ENCODE peak calls at places on chromosomes 2 and 18, in eight cellular contexts. V, P, R, Y, N, W, I and C are unnamed samples.

GRCh38 chr18:1090758-1091157 is 186.1 kb downstream of the ADCYAP1 start:
- DNase-seq in V (no peak), P (no peak), R (no peak), Y (no peak), N (no peak), W (no peak), I (no peak), C (no peak)

GRCh38 chr2:216006164-216006663 is 7.1 kb downstream of the MREG start:
- DNase-seq in V (no peak), P (peak; percentile 95), R (peak; percentile 17), Y (peak; percentile 73), N (no peak), W (peak; percentile 40), I (no peak), C (no peak)

GRCh38 chr2:20430461-20431302 is 16.2 kb upstream of the RHOB start:
- DNase-seq in V (no peak), P (no peak), R (no peak), Y (peak; percentile 59), N (no peak), W (no peak), I (no peak), C (no peak)

GRCh38 chr2:79369127-79369526 is 143.7 kb upstream of the CTNNA2 start:
- DNase-seq in V (peak; percentile 51), P (no peak), R (no peak), Y (no peak), N (no peak), W (no peak), I (no peak), C (no peak)

GRCh38 chr2:102253140-102253752 is 58.1 kb upstream of the IL1RL1 start:
- DNase-seq in V (no peak), P (no peak), R (no peak), Y (peak; percentile 48), N (no peak), W (no peak), I (no peak), C (no peak)

GRCh38 chr2:119028327-119029174 is 86.6 kb downstream of the MARCO start:
- DNase-seq in V (no peak), P (peak; percentile 30), R (no peak), Y (peak; percentile 28), N (no peak), W (peak; percentile 5), I (no peak), C (no peak)

GRCh38 chr2:61710711-61711110 is 143.1 kb downstream of the FAM161A start:
- DNase-seq in V (no peak), P (no peak), R (no peak), Y (no peak), N (no peak), W (no peak), I (no peak), C (no peak)

GRCh38 chr2:86039178-86039962 is 66.3 kb downstream of the POLR1A start:
- DNase-seq in V (no peak), P (no peak), R (no peak), Y (peak; percentile 22), N (no peak), W (peak; percentile 14), I (no peak), C (no peak)

GRCh38 chr2:148867079-148867769 is 7.8 kb upstream of the KIF5C start:
- DNase-seq in V (no peak), P (no peak), R (no peak), Y (no peak), N (no peak), W (no peak), I (no peak), C (no peak)

GRCh38 chr2:9763356-9764152 is 79.7 kb upstream of the TAF1B start:
- DNase-seq in V (no peak), P (peak; percentile 90), R (no peak), Y (peak; percentile 68), N (no peak), W (no peak), I (no peak), C (no peak)

GRCh38 chr18:55406374-55407045 is 181.5 kb downstream of the TCF4 start:
- DNase-seq in V (no peak), P (peak; percentile 84), R (no peak), Y (no peak), N (no peak), W (no peak), I (peak; percentile 48), C (no peak)

GRCh38 chr2:127423880-127424279 is 5.7 kb downstream of the PROC start:
- DNase-seq in V (no peak), P (no peak), R (no peak), Y (no peak), N (no peak), W (no peak), I (no peak), C (no peak)

GRCh38 chr2:142502402-142502801 is 371.6 kb upstream of the LRP1B start:
- DNase-seq in V (no peak), P (no peak), R (no peak), Y (no peak), N (no peak), W (no peak), I (no peak), C (no peak)

GRCh38 chr2:241853651-241854341 is 4.9 kb downstream of the PDCD1 start:
- DNase-seq in V (no peak), P (no peak), R (no peak), Y (peak; percentile 37), N (no peak), W (no peak), I (no peak), C (no peak)

GRCh38 chr2:210099940-210100339 is 71.3 kb downstream of the KANSL1L start:
- DNase-seq in V (no peak), P (no peak), R (no peak), Y (no peak), N (no peak), W (no peak), I (no peak), C (no peak)

GRCh38 chr2:64858541-64859031 is 130.6 kb upstream of the SLC1A4 start:
- DNase-seq in V (peak; percentile 28), P (no peak), R (no peak), Y (no peak), N (no peak), W (no peak), I (no peak), C (no peak)

GRCh38 chr2:235940330-235940729 is 227.9 kb downstream of the GBX2 start:
- DNase-seq in V (no peak), P (peak; percentile 56), R (no peak), Y (no peak), N (no peak), W (no peak), I (peak; percentile 13), C (no peak)

GRCh38 chr2:201971516-201972228 is 62.0 kb upstream of the FZD7 start:
- DNase-seq in V (no peak), P (no peak), R (no peak), Y (no peak), N (no peak), W (no peak), I (no peak), C (no peak)

GRCh38 chr2:211479496-211480150 is 923.2 kb downstream of the CPS1 start:
- DNase-seq in V (no peak), P (peak; percentile 84), R (no peak), Y (no peak), N (no peak), W (no peak), I (no peak), C (no peak)

GRCh38 chr2:219041252-219041651 is at the start of gene CFAP65:
- DNase-seq in V (peak; percentile 41), P (peak; percentile 67), R (no peak), Y (peak; percentile 70), N (no peak), W (no peak), I (peak; percentile 28), C (no peak)

GRCh38 chr2:119702918-119703401 is 24.0 kb downstream of the TMEM177 start:
- DNase-seq in V (peak; percentile 22), P (peak; percentile 75), R (peak; percentile 56), Y (peak; percentile 82), N (peak; percentile 44), W (peak; percentile 71), I (no peak), C (peak; percentile 38)

GRCh38 chr18:6729247-6730091 is at the start of gene ARHGAP28:
- DNase-seq in V (no peak), P (peak; percentile 73), R (no peak), Y (peak; percentile 56), N (no peak), W (no peak), I (peak; percentile 43), C (no peak)

GRCh38 chr2:234671716-234672115 is 174.8 kb upstream of the ARL4C start:
- DNase-seq in V (no peak), P (no peak), R (no peak), Y (no peak), N (no peak), W (no peak), I (no peak), C (no peak)